ENCODE peak calls at places on chromosomes 1 and 21, in six cellular contexts. One of them, this sample, is unnamed.

GRCh38 chr1:160340146-160340545 is 2.9 kb downstream of the COPA start:
- DNase-seq in H1: no peak
- DNase-seq in K562: no peak
- DNase-seq in HepG2: no peak
- DNase-seq in GM12878: no peak
- DNase-seq in SK-N-SH: no peak
- DNase-seq in this sample: no peak

GRCh38 chr1:182259229-182259872 is 132.2 kb downstream of the GLUL start:
- DNase-seq in HepG2: no peak
- DNase-seq in K562: peak; percentile 50
- DNase-seq in SK-N-SH: no peak
- DNase-seq in GM12878: peak; percentile 66
- DNase-seq in H1: no peak
- DNase-seq in this sample: peak; percentile 97

GRCh38 chr21:36551731-36552457 is 72.0 kb upstream of the CLDN14 start:
- DNase-seq in GM12878: no peak
- DNase-seq in HepG2: no peak
- DNase-seq in SK-N-SH: no peak
- DNase-seq in K562: no peak
- DNase-seq in H1: no peak
- DNase-seq in this sample: peak; percentile 13

GRCh38 chr1:38444311-38444710 is 397.7 kb upstream of the POU3F1 start:
- DNase-seq in H1: no peak
- DNase-seq in K562: no peak
- DNase-seq in SK-N-SH: no peak
- DNase-seq in GM12878: no peak
- DNase-seq in HepG2: no peak
- DNase-seq in this sample: no peak

GRCh38 chr1:188062456-188062855 is 1233.7 kb downstream of the PLA2G4A start:
- DNase-seq in SK-N-SH: no peak
- DNase-seq in HepG2: no peak
- DNase-seq in K562: no peak
- DNase-seq in GM12878: no peak
- DNase-seq in H1: no peak
- DNase-seq in this sample: no peak

GRCh38 chr1:235675152-235675890 is 25.7 kb upstream of the GNG4 start:
- DNase-seq in H1: no peak
- DNase-seq in K562: no peak
- DNase-seq in GM12878: no peak
- DNase-seq in SK-N-SH: no peak
- DNase-seq in HepG2: peak; percentile 39
- DNase-seq in this sample: no peak

GRCh38 chr1:62271932-62272728 is 47.1 kb downstream of the KANK4 start:
- DNase-seq in GM12878: peak; percentile 26
- DNase-seq in SK-N-SH: peak; percentile 67
- DNase-seq in HepG2: no peak
- DNase-seq in K562: no peak
- DNase-seq in H1: no peak
- DNase-seq in this sample: no peak

GRCh38 chr1:52502789-52503188 is 50.1 kb downstream of the TUT4 start:
- DNase-seq in HepG2: no peak
- DNase-seq in K562: no peak
- DNase-seq in SK-N-SH: no peak
- DNase-seq in GM12878: no peak
- DNase-seq in H1: no peak
- DNase-seq in this sample: no peak

GRCh38 chr1:17873007-17873675 is 118.0 kb downstream of the ACTL8 start:
- DNase-seq in HepG2: no peak
- DNase-seq in GM12878: no peak
- DNase-seq in H1: no peak
- DNase-seq in SK-N-SH: no peak
- DNase-seq in K562: no peak
- DNase-seq in this sample: no peak

GRCh38 chr1:112297536-112297935 is 98.5 kb upstream of the CTTNBP2NL start:
- DNase-seq in H1: no peak
- DNase-seq in K562: no peak
- DNase-seq in GM12878: no peak
- DNase-seq in SK-N-SH: no peak
- DNase-seq in HepG2: no peak
- DNase-seq in this sample: no peak

GRCh38 chr1:113388621-113389355 is 1.5 kb upstream of the MAGI3 start:
- DNase-seq in K562: peak; percentile 19
- DNase-seq in SK-N-SH: peak; percentile 81
- DNase-seq in H1: no peak
- DNase-seq in GM12878: no peak
- DNase-seq in HepG2: peak; percentile 91
- DNase-seq in this sample: no peak

GRCh38 chr1:54805981-54806381 is 4.9 kb upstream of the TTC22 start:
- DNase-seq in H1: no peak
- DNase-seq in HepG2: no peak
- DNase-seq in SK-N-SH: no peak
- DNase-seq in GM12878: no peak
- DNase-seq in K562: no peak
- DNase-seq in this sample: no peak

GRCh38 chr1:208113036-208113435 is 131.1 kb downstream of the PLXNA2 start:
- DNase-seq in HepG2: no peak
- DNase-seq in H1: no peak
- DNase-seq in SK-N-SH: peak; percentile 49
- DNase-seq in GM12878: no peak
- DNase-seq in K562: no peak
- DNase-seq in this sample: no peak

GRCh38 chr1:6625579-6626149 is 996 bp downstream of the THAP3 start:
- DNase-seq in K562: no peak
- DNase-seq in H1: no peak
- DNase-seq in GM12878: no peak
- DNase-seq in HepG2: no peak
- DNase-seq in SK-N-SH: no peak
- DNase-seq in this sample: no peak

GRCh38 chr1:54299037-54299436 is 99.1 kb downstream of the MRPL37 start:
- DNase-seq in SK-N-SH: no peak
- DNase-seq in HepG2: no peak
- DNase-seq in K562: no peak
- DNase-seq in H1: no peak
- DNase-seq in GM12878: no peak
- DNase-seq in this sample: no peak

GRCh38 chr1:45297604-45298356 is 28.9 kb upstream of the HPDL start:
- DNase-seq in GM12878: no peak
- DNase-seq in SK-N-SH: no peak
- DNase-seq in H1: no peak
- DNase-seq in K562: no peak
- DNase-seq in HepG2: peak; percentile 87
- DNase-seq in this sample: no peak

GRCh38 chr1:28915036-28915895 is 897 bp downstream of the EPB41 start:
- DNase-seq in GM12878: no peak
- DNase-seq in K562: no peak
- DNase-seq in H1: no peak
- DNase-seq in SK-N-SH: peak; percentile 44
- DNase-seq in HepG2: peak; percentile 45
- DNase-seq in this sample: peak; percentile 37

GRCh38 chr1:205950826-205951549 is 7.7 kb upstream of the SLC26A9 start:
- DNase-seq in SK-N-SH: no peak
- DNase-seq in GM12878: no peak
- DNase-seq in HepG2: no peak
- DNase-seq in K562: no peak
- DNase-seq in H1: no peak
- DNase-seq in this sample: no peak

GRCh38 chr1:151013518-151013917 is 5.3 kb downstream of the PRUNE1 start:
- DNase-seq in K562: no peak
- DNase-seq in SK-N-SH: no peak
- DNase-seq in H1: no peak
- DNase-seq in HepG2: peak; percentile 68
- DNase-seq in GM12878: no peak
- DNase-seq in this sample: no peak

GRCh38 chr1:46520063-46520911 is 30.7 kb downstream of the DMBX1 start:
- DNase-seq in GM12878: no peak
- DNase-seq in SK-N-SH: no peak
- DNase-seq in H1: no peak
- DNase-seq in HepG2: peak; percentile 30
- DNase-seq in K562: peak; percentile 65
- DNase-seq in this sample: no peak

GRCh38 chr1:201369209-201369608 is 8.3 kb downstream of the TNNT2 start:
- DNase-seq in HepG2: no peak
- DNase-seq in SK-N-SH: no peak
- DNase-seq in K562: no peak
- DNase-seq in H1: no peak
- DNase-seq in GM12878: no peak
- DNase-seq in this sample: no peak

GRCh38 chr1:229883504-229884200 is 183.4 kb upstream of the GALNT2 start:
- DNase-seq in H1: no peak
- DNase-seq in HepG2: no peak
- DNase-seq in SK-N-SH: no peak
- DNase-seq in K562: no peak
- DNase-seq in GM12878: no peak
- DNase-seq in this sample: no peak

GRCh38 chr1:95252422-95252821 is 18.4 kb downstream of the RWDD3 start:
- DNase-seq in HepG2: no peak
- DNase-seq in GM12878: no peak
- DNase-seq in SK-N-SH: no peak
- DNase-seq in K562: no peak
- DNase-seq in H1: no peak
- DNase-seq in this sample: no peak

DNA sequence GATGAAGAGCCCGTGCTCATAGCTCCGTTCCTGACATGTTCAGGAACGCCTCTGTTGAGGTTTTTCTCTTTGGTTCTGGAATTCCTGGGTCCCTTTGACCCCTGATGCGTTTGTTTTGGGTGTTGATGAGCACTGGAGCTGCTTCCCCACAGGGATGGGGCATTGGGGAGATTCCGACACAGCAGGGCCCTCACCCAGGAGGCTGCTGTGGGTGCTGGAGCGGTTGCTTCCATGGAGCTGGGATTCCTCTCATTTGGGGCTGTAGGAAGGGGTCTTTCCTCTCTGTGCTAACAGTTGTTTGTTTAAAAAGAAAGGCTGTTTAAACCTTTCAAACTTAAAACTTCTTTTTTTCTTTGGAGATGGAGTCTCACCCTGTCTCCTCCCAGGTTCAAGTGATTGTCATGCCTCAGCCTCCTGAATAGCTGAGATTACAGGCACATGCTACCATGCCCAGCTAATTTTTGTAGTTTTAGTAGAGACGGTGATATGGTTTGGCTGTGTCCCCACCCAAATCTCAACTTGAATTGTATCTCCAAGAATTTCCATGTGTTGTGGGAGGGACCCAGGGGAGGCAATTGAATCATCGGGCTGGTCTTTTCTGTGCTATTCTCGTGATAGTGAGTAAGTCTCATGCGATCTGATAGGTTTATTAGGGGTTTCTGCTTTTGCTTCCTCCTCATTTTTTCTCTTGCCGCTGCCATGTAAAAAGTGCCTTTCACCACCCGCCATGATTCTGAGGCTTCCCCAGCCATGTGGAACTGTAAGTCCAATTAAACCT is 48.9 kb downstream of the SKI start:
- DNase-seq in HepG2: no peak
- DNase-seq in K562: no peak
- DNase-seq in SK-N-SH: no peak
- DNase-seq in H1: no peak
- DNase-seq in GM12878: no peak
- DNase-seq in this sample: no peak
- TF ChIP-seq GABPA in HepG2: no peak
- TF ChIP-seq GABPA in K562: no peak
- TF ChIP-seq GABPA in SK-N-SH: no peak
- TF ChIP-seq GABPA in H1: no peak
- TF ChIP-seq GABPA in GM12878: no peak
- TF ChIP-seq GABPA in this sample: no peak

DNA sequence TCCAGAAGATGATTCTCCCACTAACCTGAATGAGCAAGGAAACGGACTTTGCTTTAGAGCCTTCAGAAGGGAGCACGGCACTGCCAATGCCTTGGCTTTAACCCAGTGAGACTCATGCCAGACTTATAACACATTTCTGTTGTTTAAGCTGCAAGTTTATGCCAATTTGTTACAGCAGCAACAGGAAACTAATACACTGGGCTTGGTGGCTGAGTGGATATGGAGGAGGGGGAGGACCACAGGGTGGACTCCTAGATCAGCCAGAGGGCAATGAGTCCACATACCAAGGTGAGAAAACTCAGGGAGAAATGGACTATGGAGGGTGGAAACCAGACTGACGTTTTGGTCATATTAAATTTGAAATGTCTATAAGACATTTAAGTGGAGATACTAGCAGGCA is 156.2 kb upstream of the KCNJ6 start:
- DNase-seq in GM12878: no peak
- DNase-seq in K562: no peak
- DNase-seq in SK-N-SH: no peak
- DNase-seq in HepG2: no peak
- DNase-seq in H1: no peak
- DNase-seq in this sample: no peak
- TF ChIP-seq GABPA in GM12878: no peak
- TF ChIP-seq GABPA in K562: no peak
- TF ChIP-seq GABPA in SK-N-SH: no peak
- TF ChIP-seq GABPA in HepG2: no peak
- TF ChIP-seq GABPA in H1: no peak
- TF ChIP-seq GABPA in this sample: no peak

DNA sequence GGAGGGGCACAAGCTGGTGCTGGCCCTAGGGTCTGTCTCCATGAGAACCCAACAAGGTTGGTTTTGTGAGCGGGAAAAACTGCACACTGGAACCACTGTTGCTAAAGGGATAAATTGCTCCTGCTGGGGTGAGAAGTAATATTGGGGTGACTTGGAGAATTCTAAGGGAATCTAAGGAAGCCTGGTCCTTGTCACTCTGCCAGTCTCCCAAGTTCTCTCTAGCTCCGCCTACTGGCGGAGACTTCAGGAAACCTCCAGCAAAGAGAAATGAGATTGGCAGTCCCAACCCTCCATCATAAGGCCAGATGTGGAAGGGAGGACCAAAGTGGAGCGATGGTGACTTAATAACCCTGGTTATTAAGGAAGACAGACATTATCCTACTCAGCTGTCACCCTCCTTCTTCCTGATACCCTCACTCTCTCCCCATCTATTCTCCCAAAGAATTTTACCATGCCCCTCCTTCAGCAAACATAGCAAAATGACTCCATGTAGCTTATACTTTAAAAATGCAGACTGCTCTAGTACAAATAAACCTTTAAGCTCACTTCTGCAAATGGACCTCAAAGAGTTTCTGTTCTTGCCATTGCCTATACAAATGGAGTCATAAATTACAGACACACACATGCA is 2.7 kb downstream of the LCE1F start:
- DNase-seq in HepG2: peak; percentile 30
- DNase-seq in H1: no peak
- DNase-seq in K562: peak; percentile 38
- DNase-seq in SK-N-SH: peak; percentile 35
- DNase-seq in GM12878: no peak
- DNase-seq in this sample: no peak
- TF ChIP-seq GABPA in HepG2: no peak
- TF ChIP-seq GABPA in H1: no peak
- TF ChIP-seq GABPA in K562: no peak
- TF ChIP-seq GABPA in SK-N-SH: no peak
- TF ChIP-seq GABPA in GM12878: no peak
- TF ChIP-seq GABPA in this sample: no peak

DNA sequence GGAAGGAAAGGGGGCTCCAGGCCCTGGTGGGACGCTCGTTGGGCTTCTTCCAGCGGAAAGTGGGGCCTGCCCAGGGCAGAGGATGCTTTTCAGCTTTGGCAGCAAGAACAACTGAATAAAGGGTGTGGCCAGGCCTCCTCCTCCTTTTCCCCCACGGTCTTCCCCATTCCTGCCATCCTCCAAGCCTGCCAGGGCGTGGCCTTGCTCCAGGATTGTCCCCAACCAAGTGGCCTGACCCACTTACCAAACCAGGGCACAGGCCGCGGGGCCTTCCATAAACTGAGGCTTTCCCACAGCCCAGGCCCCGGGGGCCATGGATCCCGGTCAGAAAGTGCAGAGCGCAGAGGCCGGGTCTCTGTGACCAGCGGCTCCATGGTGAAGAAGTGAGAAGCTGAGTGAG is 33.6 kb downstream of the CASZ1 start:
- DNase-seq in H1: no peak
- DNase-seq in K562: no peak
- DNase-seq in HepG2: no peak
- DNase-seq in SK-N-SH: no peak
- DNase-seq in GM12878: no peak
- DNase-seq in this sample: no peak
- TF ChIP-seq GABPA in H1: no peak
- TF ChIP-seq GABPA in K562: no peak
- TF ChIP-seq GABPA in HepG2: no peak
- TF ChIP-seq GABPA in SK-N-SH: no peak
- TF ChIP-seq GABPA in GM12878: no peak
- TF ChIP-seq GABPA in this sample: no peak